ENCODE peak calls at places on chromosomes 2 and 18, in nine cellular contexts. Q is WERI-Rb-1, I is fibroblast of lung, S is chondrocyte, F is GM20000, B is AG04450, R is body of pancreas, Z is IMR-90, N is B cell. G is an unnamed sample.

GRCh38 chr18:59446012-59446411 is 86.9 kb upstream of the LMAN1 start:
- DNase-seq in R (no peak), F (no peak), B (no peak), S (no peak), I (peak), N (no peak), Z (peak), Q (no peak), G (no peak)

GRCh38 chr2:168518555-168519066 is 62.5 kb downstream of the CERS6 start:
- DNase-seq in Z (peak), R (no peak), S (no peak), I (peak), F (no peak), Q (no peak), N (no peak), B (no peak), G (no peak)

GRCh38 chr18:79798999-79799370 is 1.2 kb downstream of the KCNG2 start:
- DNase-seq in R (no peak), I (peak), S (peak), F (no peak), B (no peak), Q (peak), N (no peak), Z (no peak), G (no peak)

GRCh38 chr2:45380131-45380836 is 230.8 kb downstream of the SRBD1 start:
- DNase-seq in Z (peak), N (no peak), F (no peak), Q (no peak), R (no peak), I (peak), B (no peak), S (no peak), G (no peak)

GRCh38 chr18:57910817-57911216 is 107.7 kb upstream of the ATP8B1 start:
- DNase-seq in R (no peak), S (no peak), F (peak), N (no peak), I (no peak), Q (peak), B (no peak), Z (no peak), G (peak)

GRCh38 chr18:3042337-3042736 is 29.4 kb upstream of the LPIN2 start:
- DNase-seq in N (no peak), Q (no peak), I (no peak), Z (no peak), B (no peak), S (no peak), R (no peak), F (no peak), G (no peak)

GRCh38 chr2:233079953-233080835 is 20.1 kb downstream of the INPP5D start:
- DNase-seq in R (no peak), B (no peak), I (no peak), F (no peak), Q (no peak), S (peak), N (no peak), Z (no peak), G (no peak)

GRCh38 chr2:54603796-54604195 is 119.7 kb upstream of the EML6 start:
- DNase-seq in S (no peak), Q (no peak), I (no peak), N (no peak), R (no peak), B (no peak), F (no peak), Z (no peak), G (no peak)

GRCh38 chr2:122136071-122136470 is 380.6 kb downstream of the TSN start:
- DNase-seq in Q (peak), Z (peak), F (peak), N (no peak), B (no peak), I (no peak), R (no peak), S (no peak), G (peak)

GRCh38 chr2:109324859-109325258 is 195.9 kb downstream of the SH3RF3 start:
- DNase-seq in R (peak), Q (no peak), F (no peak), N (no peak), S (no peak), Z (peak), I (peak), B (peak), G (no peak)

GRCh38 chr2:109214651-109215371 is 85.8 kb downstream of the SH3RF3 start:
- DNase-seq in R (no peak), I (no peak), B (no peak), F (no peak), Z (no peak), Q (no peak), S (no peak), N (no peak), G (no peak)

GRCh38 chr18:2854871-2855270 is 8.1 kb downstream of the EMILIN2 start:
- DNase-seq in B (no peak), S (no peak), Q (no peak), R (no peak), N (no peak), I (peak), F (no peak), Z (no peak), G (no peak)

GRCh38 chr2:239780236-239780997 is 244.7 kb downstream of the NDUFA10 start:
- DNase-seq in R (no peak), N (no peak), I (no peak), S (peak), F (no peak), Q (no peak), B (no peak), Z (no peak), G (no peak)

GRCh38 chr2:101775636-101776035 is 78.1 kb downstream of the MAP4K4 start:
- DNase-seq in R (no peak), F (no peak), I (no peak), S (no peak), B (no peak), N (no peak), Q (no peak), Z (no peak), G (no peak)

GRCh38 chr2:101777337-101777736 is 79.8 kb downstream of the MAP4K4 start:
- DNase-seq in I (no peak), Q (no peak), Z (no peak), N (no peak), R (no peak), B (no peak), S (no peak), F (no peak), G (no peak)

GRCh38 chr2:101778102-101778501 is 80.6 kb downstream of the MAP4K4 start:
- DNase-seq in Z (no peak), R (no peak), N (no peak), I (no peak), S (no peak), F (no peak), B (no peak), Q (no peak), G (no peak)

GRCh38 chr2:101775092-101775491 is 77.6 kb downstream of the MAP4K4 start:
- DNase-seq in S (no peak), Q (no peak), R (no peak), B (no peak), Z (peak), N (no peak), I (peak), F (no peak), G (no peak)

GRCh38 chr2:101776172-101777043 is 78.9 kb downstream of the MAP4K4 start:
- DNase-seq in F (no peak), R (no peak), Q (no peak), S (no peak), Z (no peak), I (no peak), N (no peak), B (no peak), G (no peak)
- TF ChIP-seq CTCF in F (no peak), R (no peak), Q (peak), S (peak), Z (peak), I (peak), N (no peak), B (peak), G (no peak)

GRCh38 chr2:73850009-73850408 is 21.2 kb downstream of the STAMBP start:
- DNase-seq in N (no peak), Z (no peak), I (no peak), B (no peak), Q (no peak), F (no peak), R (no peak), S (no peak), G (no peak)

GRCh38 chr2:73855526-73855925 is 26.8 kb downstream of the STAMBP start:
- DNase-seq in Z (peak), F (no peak), I (no peak), Q (no peak), N (no peak), R (no peak), B (no peak), S (no peak), G (no peak)

GRCh38 chr2:73852020-73852419 is 23.3 kb downstream of the STAMBP start:
- DNase-seq in Z (peak), N (no peak), F (no peak), B (no peak), I (peak), R (no peak), S (no peak), Q (no peak), G (no peak)

GRCh38 chr2:73856214-73856613 is 27.5 kb downstream of the STAMBP start:
- DNase-seq in Q (no peak), R (no peak), F (no peak), Z (peak), B (peak), N (no peak), S (no peak), I (peak), G (no peak)

DNA sequence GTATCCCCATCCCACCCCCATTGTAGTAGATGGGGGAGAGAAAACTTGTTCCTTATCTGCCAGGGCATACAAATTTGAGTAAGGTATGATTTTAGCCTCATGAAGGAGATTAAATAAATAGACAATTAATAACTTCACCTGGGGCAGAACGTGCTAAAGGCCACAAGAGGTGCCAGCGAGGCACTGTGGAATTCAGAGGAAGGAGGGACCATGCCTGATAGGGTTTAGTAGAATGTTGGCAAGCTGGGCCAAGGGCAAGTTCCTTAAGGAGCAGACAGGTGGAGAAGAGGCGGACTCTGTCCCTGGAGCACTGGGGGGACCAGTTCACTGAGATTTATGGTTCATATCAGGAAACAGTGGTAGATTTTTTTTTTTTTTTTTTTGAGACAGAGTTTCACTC is 22.5 kb downstream of the STAMBP start:
- DNase-seq in S (no peak), R (no peak), Z (no peak), I (no peak), B (no peak), F (no peak), N (no peak), Q (peak), G (no peak)
- TF ChIP-seq CTCF in S (peak), R (peak), Z (no peak), I (peak), B (peak), F (no peak), N (peak), Q (peak), G (no peak)

GRCh38 chr18:77559274-77559910 is 309.7 kb downstream of the GALR1 start:
- DNase-seq in Z (no peak), N (no peak), R (no peak), S (no peak), I (no peak), F (no peak), Q (no peak), B (no peak), G (no peak)
- TF ChIP-seq CTCF in Z (no peak), N (no peak), R (no peak), S (no peak), I (no peak), F (no peak), Q (no peak), B (no peak), G (no peak)

DNA sequence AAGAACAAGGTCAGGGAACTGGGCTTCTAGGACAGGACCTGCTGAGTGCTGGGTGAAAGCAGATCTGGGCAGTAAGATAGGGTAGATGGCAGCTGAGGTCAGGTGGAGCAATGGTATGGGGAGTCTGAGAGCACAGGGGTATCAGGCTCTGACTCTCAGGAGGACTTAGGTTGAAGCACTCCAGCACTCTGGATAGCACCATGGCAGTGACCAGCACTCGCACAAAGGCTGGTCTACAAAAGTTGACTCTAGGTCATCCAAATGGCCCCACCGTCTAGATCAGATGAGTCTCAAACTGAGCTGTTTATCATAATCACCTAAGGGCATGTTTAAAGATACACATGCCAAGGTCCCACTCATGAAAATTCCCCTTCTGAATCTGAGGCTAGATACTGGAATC is 60.1 kb downstream of the CDKL4 start:
- DNase-seq in F (no peak), I (no peak), R (no peak), S (no peak), Q (no peak), Z (no peak), N (no peak), B (no peak), G (no peak)
- TF ChIP-seq CTCF in F (no peak), I (no peak), R (no peak), S (no peak), Q (no peak), Z (no peak), N (no peak), B (no peak), G (no peak)

GRCh38 chr2:147141930-147142329 is 702.9 kb upstream of the ACVR2A start:
- DNase-seq in Q (no peak), F (no peak), Z (no peak), N (no peak), I (no peak), R (no peak), S (no peak), B (no peak), G (no peak)
- TF ChIP-seq CTCF in Q (no peak), F (no peak), Z (no peak), N (no peak), I (peak), R (no peak), S (peak), B (peak), G (no peak)

DNA sequence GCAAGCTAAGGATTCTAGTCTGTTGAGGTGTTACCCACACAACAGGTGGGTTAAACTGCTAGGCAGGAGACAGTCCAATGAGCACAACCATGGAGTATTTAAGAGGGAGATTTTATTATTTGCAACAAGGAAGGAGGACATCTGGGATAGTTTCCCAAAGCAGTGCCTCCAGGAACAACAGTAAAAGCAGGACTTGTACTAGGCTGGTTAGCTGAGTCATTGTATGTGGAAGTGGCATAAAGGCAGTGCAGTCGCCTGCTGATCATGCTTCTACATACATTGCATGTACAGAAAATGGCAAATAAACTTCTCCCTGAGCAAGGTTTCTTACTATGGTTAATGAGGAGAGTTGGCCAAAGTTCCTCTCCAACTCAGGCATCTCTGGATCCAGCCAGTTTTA is 46.1 kb upstream of the CYTIP start:
- DNase-seq in Q (no peak), I (no peak), F (no peak), B (no peak), N (no peak), R (no peak), Z (no peak), S (no peak), G (no peak)
- TF ChIP-seq CTCF in Q (no peak), I (no peak), F (no peak), B (no peak), N (no peak), R (no peak), Z (no peak), S (no peak), G (no peak)

GRCh38 chr18:76823574-76823973 is 1.2 kb downstream of the ZNF236 start:
- DNase-seq in R (peak), F (peak), I (peak), B (no peak), Z (peak), Q (no peak), N (no peak), S (no peak), G (no peak)
- TF ChIP-seq CTCF in R (no peak), F (no peak), I (peak), B (peak), Z (peak), Q (peak), N (no peak), S (peak), G (peak)

DNA sequence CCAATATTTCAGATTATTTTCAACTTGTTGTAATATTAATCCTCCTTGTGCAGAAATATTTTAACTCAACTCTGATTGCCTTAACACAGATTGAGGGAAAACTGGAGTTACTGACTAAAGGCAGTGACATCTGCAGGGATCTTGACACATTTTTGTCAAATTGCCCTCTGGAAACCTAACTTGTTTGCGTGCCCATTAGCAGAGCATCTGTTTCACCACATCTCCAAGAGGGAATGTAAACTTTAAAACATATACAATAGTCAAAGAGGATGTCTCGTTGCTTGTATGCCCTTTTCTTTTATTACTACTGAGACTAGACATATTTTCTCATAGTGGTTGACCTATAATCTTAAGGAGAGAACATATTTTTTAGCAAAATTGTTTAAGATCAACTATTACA is 14.2 kb downstream of the INPP1 start:
- DNase-seq in N (no peak), S (no peak), B (peak), I (peak), Q (no peak), F (no peak), R (no peak), Z (peak), G (no peak)
- TF ChIP-seq CTCF in N (no peak), S (no peak), B (no peak), I (no peak), Q (no peak), F (no peak), R (no peak), Z (no peak), G (no peak)